ENCODE peak calls at places on chromosomes 11 and 22, in ten cellular contexts. W is IMR-90; P is ascending aorta; M is uterus; K is heart right ventricle; L is fibroblast of lung; B is colonic mucosa; T is BE2C; Q is tibial nerve; E is CD8-positive, alpha-beta memory T cell. N is an unnamed sample. For H3K27me3 and H3K4me1, the result is how much of the 10 kb centered on the place peaks cover.

GRCh38 chr11:68342459-68343158 is 30.2 kb downstream of the LRP5 start:
- DNase-seq in T (no peak), B (no peak), W (no peak), K (no peak), L (peak), M (no peak), P (no peak), E (no peak), Q (no peak), N (no peak)

GRCh38 chr22:49230194-49230577 is 597.5 kb downstream of the BRD1 start:
- DNase-seq in Q (no peak), P (no peak), B (no peak), T (no peak), L (no peak), W (no peak), E (no peak), K (no peak), M (no peak), N (peak)

GRCh38 chr22:42286205-42286604 is 15.8 kb upstream of the TCF20 start:
- DNase-seq in T (no peak), K (no peak), B (no peak), P (no peak), L (no peak), E (no peak), W (no peak), M (no peak), Q (no peak), N (no peak)

GRCh38 chr22:35215993-35216392 is 41.3 kb upstream of the HMGXB4 start:
- DNase-seq in P (no peak), Q (no peak), W (no peak), K (no peak), M (no peak), T (no peak), L (no peak), B (no peak), E (no peak), N (no peak)

GRCh38 chr11:46272816-46273427 is 4.5 kb upstream of the CREB3L1 start:
- DNase-seq in E (no peak), T (no peak), K (peak), L (peak), B (peak), Q (peak), P (no peak), W (peak), M (peak), N (peak)

GRCh38 chr11:68142028-68142412 is 20.8 kb upstream of the CHKA start:
- DNase-seq in M (no peak), E (peak), Q (no peak), B (no peak), K (peak), T (no peak), P (no peak), L (no peak), W (no peak), N (no peak)

GRCh38 chr11:81007046-81007445 is 1566.2 kb upstream of the TENM4 start:
- DNase-seq in P (no peak), K (no peak), Q (no peak), L (peak), E (no peak), T (no peak), M (no peak), W (peak), B (no peak), N (no peak)

GRCh38 chr22:45318558-45319318 is 9.0 kb downstream of the FAM118A start:
- DNase-seq in P (no peak), L (peak), E (peak), M (no peak), B (no peak), K (no peak), T (no peak), W (peak), Q (no peak), N (no peak)

GRCh38 chr11:120776683-120777010 is 247.3 kb upstream of the TBCEL start:
- DNase-seq in K (no peak), L (no peak), E (no peak), T (no peak), W (no peak), B (no peak), Q (no peak), P (no peak), M (no peak), N (no peak)

GRCh38 chr11:26901162-26901561 is 92.8 kb upstream of the FIBIN start:
- DNase-seq in L (peak), K (no peak), W (no peak), B (no peak), E (no peak), P (no peak), M (peak), T (no peak), Q (no peak), N (peak)

GRCh38 chr11:60978546-60979380 is 7.3 kb downstream of the CD6 start:
- DNase-seq in E (no peak), P (no peak), K (no peak), W (no peak), T (no peak), L (peak), B (no peak), Q (no peak), M (no peak), N (peak)

GRCh38 chr22:19873960-19874306 is 19.3 kb upstream of the GNB1L start:
- DNase-seq in M (peak), W (no peak), Q (peak), P (peak), E (no peak), T (no peak), K (no peak), B (peak), L (no peak), N (no peak)

GRCh38 chr11:15526032-15526431 is 411.3 kb downstream of the INSC start:
- DNase-seq in W (no peak), L (no peak), K (no peak), B (no peak), P (no peak), M (no peak), T (no peak), Q (no peak), E (no peak), N (no peak)

GRCh38 chr22:25663654-25664053 is 78.3 kb upstream of the MYO18B start:
- DNase-seq in P (no peak), E (no peak), T (no peak), B (no peak), W (no peak), M (no peak), Q (no peak), K (no peak), L (no peak), N (no peak)

GRCh38 chr11:34546511-34547206 is 33.1 kb upstream of the ELF5 start:
- DNase-seq in T (no peak), P (no peak), K (no peak), W (no peak), L (no peak), B (no peak), Q (no peak), E (no peak), M (no peak), N (peak)

GRCh38 chr22:45007946-45008852 is 1.6 kb downstream of the PHF21B start:
- DNase-seq in L (peak), W (no peak), K (no peak), Q (no peak), M (no peak), E (no peak), T (peak), P (no peak), B (no peak), N (peak)

GRCh38 chr11:68297494-68297811 is 14.9 kb upstream of the LRP5 start:
- DNase-seq in B (no peak), L (no peak), M (no peak), P (no peak), W (no peak), K (no peak), Q (no peak), T (no peak), E (no peak), N (no peak)

GRCh38 chr11:58060939-58061672 is 30.4 kb downstream of the OR6Q1 start:
- DNase-seq in P (no peak), E (no peak), M (no peak), Q (no peak), W (peak), L (peak), K (no peak), T (no peak), B (no peak), N (no peak)

GRCh38 chr11:126354631-126355323 is 709 bp upstream of the ST3GAL4 start:
- DNase-seq in P (no peak), L (no peak), E (no peak), M (no peak), W (no peak), Q (no peak), T (no peak), B (no peak), K (no peak), N (no peak)

GRCh38 chr22:46970411-46971123 is 208.1 kb downstream of the TBC1D22A start:
- DNase-seq in B (no peak), L (no peak), K (no peak), P (no peak), W (no peak), Q (no peak), T (no peak), E (no peak), M (no peak), N (no peak)

GRCh38 chr11:65859812-65860277 is 388 bp upstream of the MUS81 start:
- DNase-seq in L (no peak), K (no peak), B (no peak), M (no peak), T (no peak), E (no peak), P (no peak), Q (no peak), W (no peak), N (peak)

GRCh38 chr11:45737056-45737455 is 67.9 kb upstream of the SLC35C1 start:
- DNase-seq in E (no peak), Q (no peak), W (no peak), T (no peak), M (no peak), K (no peak), P (no peak), L (peak), B (no peak), N (no peak)

GRCh38 chr11:15575409-15575808 is 460.7 kb downstream of the INSC start:
- DNase-seq in Q (no peak), L (no peak), P (no peak), W (no peak), K (no peak), E (no peak), M (no peak), B (no peak), T (no peak), N (no peak)

GRCh38 chr11:102592634-102593581 is 32.2 kb downstream of the MMP20 start:
- DNase-seq in M (no peak), K (no peak), T (no peak), B (no peak), Q (no peak), L (peak), P (no peak), E (no peak), W (peak), N (no peak)

GRCh38 chr22:44029069-44029468 is 5.0 kb downstream of the PARVB start:
- DNase-seq in T (no peak), B (no peak), E (no peak), K (no peak), W (no peak), M (no peak), Q (no peak), P (no peak), L (no peak), N (no peak)

GRCh38 chr11:133515075-133515474 is 17.2 kb downstream of the OPCML start:
- DNase-seq in P (no peak), T (no peak), K (no peak), B (no peak), M (no peak), W (no peak), L (no peak), Q (no peak), E (no peak), N (no peak)

GRCh38 chr11:64207247-64208085 is 945 bp downstream of the FERMT3 start:
- DNase-seq in Q (no peak), K (peak), T (peak), B (peak), W (peak), L (peak), E (peak), M (peak), P (peak), N (peak)

GRCh38 chr11:44286268-44286880 is 23.6 kb downstream of the ALX4 start:
- DNase-seq in T (peak), E (peak), K (peak), Q (no peak), W (peak), P (no peak), M (peak), L (peak), B (peak), N (peak)

GRCh38 chr11:3841426-3842304 is 906 bp upstream of the RHOG start:
- DNase-seq in B (peak), L (peak), T (peak), M (peak), W (peak), P (peak), K (peak), E (peak), Q (peak), N (peak)

GRCh38 chr22:40583058-40583741 is 53.3 kb downstream of the MRTFA start:
- DNase-seq in M (no peak), W (no peak), T (no peak), P (no peak), B (no peak), L (no peak), Q (no peak), E (no peak), K (no peak), N (no peak)

DNA sequence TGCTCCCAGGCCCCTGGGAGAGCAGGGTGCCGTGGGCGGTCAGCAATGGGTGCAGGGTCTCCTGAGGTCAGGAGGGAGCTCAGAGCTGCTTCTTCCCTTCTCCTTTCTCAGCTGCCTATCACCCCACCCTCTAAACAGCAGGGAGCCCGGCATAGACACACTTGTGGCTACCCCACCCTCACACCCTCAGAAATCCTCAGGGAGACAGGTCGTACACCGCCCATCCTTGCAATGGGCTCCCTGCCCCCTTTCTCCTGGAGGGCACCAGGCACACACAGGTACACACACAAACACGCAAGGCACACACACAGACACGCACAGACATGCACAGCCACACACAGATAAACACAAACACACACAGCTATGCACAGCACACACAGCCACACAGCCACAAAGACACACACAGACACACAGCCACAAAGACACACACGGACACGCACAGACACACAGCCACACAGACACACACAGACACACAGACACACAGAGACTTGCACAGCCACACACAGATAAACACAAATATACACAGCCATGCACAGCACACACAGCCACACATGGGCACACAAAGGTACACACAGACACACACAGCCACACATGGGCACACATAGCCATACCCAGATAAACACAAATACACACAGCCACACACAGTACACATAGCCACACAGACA is 44.9 kb upstream of the TH start:
- DNase-seq in P (no peak), Q (no peak), B (no peak), M (no peak), E (no peak), L (no peak), K (no peak), W (no peak), T (no peak), N (no peak)
- H3K27me3 ChIP-seq in P (under half), Q (under half), B (under half), M (under half), E (under half), L (under half), K (under half), W (under half), T (under half), N (under half)

GRCh38 chr22:17549183-17549582 is 14.1 kb upstream of the SLC25A18 start:
- DNase-seq in B (no peak), L (no peak), T (no peak), K (no peak), P (no peak), Q (no peak), M (no peak), E (no peak), W (no peak), N (no peak)

GRCh38 chr22:17554814-17555213 is 8.5 kb upstream of the SLC25A18 start:
- DNase-seq in K (no peak), T (no peak), M (no peak), L (no peak), E (no peak), P (no peak), B (no peak), W (no peak), Q (no peak), N (no peak)

GRCh38 chr22:17549655-17550054 is 13.6 kb upstream of the SLC25A18 start:
- DNase-seq in E (no peak), B (no peak), M (no peak), T (no peak), W (no peak), P (no peak), K (no peak), L (no peak), Q (no peak), N (no peak)

GRCh38 chr22:17548756-17549035 is 14.6 kb upstream of the SLC25A18 start:
- DNase-seq in Q (no peak), M (no peak), L (no peak), W (no peak), T (no peak), B (no peak), K (no peak), E (no peak), P (no peak), N (no peak)

DNA sequence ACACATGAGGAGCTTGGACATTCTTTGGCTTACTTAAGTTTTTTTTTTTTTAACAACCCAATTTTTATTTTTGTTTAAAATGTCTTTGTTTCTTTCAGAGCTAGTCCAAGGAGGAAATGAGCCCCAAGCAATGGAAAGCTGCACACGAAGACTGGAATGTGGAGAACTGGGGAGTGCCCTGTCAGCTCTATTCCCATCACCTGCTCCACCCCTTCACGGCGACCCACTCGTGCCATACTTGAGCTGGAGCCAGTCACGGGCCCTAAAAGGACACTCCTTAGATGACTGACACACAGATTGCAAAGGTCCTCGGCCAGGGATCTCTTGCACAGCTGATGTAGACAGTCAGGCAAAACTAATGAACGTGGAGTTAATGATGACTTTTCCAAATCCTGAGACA is 10.6 kb upstream of the SLC25A18 start:
- DNase-seq in K (peak), P (no peak), M (no peak), B (no peak), E (no peak), T (no peak), L (no peak), Q (no peak), W (no peak), N (no peak)
- H3K4me1 ChIP-seq in K (under half), P (under half), M (under half), B (under half), E (under half), T (under half), L (under half), Q (under half), W (under half), N (under half)

GRCh38 chr11:2443406-2443805 is 908 bp downstream of the TRPM5 start:
- DNase-seq in B (peak), M (no peak), W (no peak), L (no peak), Q (no peak), P (no peak), K (no peak), T (no peak), E (no peak), N (no peak)
- H3K27me3 ChIP-seq in B (under half), M (under half), W (under half), L (under half), Q (under half), P (under half), K (under half), T (under half), E (under half), N (under half)

GRCh38 chr11:2298795-2299747 is 2.6 kb downstream of the C11orf21 start:
- DNase-seq in M (no peak), E (peak), K (no peak), W (no peak), Q (no peak), T (peak), P (no peak), L (no peak), B (peak), N (peak)

GRCh38 chr11:2300290-2300935 is 1.3 kb downstream of the C11orf21 start:
- DNase-seq in P (no peak), Q (no peak), B (peak), K (no peak), L (no peak), M (no peak), E (peak), W (no peak), T (no peak), N (peak)

GRCh38 chr11:2300936-2301630 is 635 bp downstream of the C11orf21 start:
- DNase-seq in L (no peak), E (peak), P (no peak), M (no peak), W (no peak), Q (no peak), K (no peak), B (no peak), T (no peak), N (peak)

GRCh38 chr11:2298131-2298794 is 3.5 kb downstream of the C11orf21 start:
- DNase-seq in M (no peak), P (no peak), W (no peak), Q (no peak), L (no peak), B (peak), K (no peak), E (no peak), T (no peak), N (peak)

DNA sequence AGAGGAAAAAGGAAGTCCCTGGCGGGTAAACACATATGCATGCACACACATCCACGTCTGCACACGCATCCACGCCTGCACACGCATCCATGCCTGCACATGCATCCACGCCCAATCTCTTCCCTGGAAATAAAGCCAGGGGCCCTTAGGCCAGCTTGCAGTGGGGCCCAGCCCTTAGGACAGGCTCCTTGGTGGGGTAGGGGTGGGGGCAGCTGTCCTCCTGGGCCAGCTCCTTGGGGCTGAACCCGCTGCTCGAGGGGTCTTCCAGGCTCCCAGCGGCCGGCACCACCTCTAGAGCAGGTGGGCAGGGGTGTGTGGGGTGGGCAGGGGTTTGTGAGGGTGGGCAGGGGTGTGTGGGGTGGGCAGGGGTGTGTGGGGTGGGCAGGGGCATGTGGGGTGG is 1.9 kb downstream of the C11orf21 start:
- DNase-seq in E (no peak), M (no peak), W (no peak), L (no peak), B (no peak), K (no peak), T (no peak), P (no peak), Q (no peak), N (no peak)
- H3K4me1 ChIP-seq in E (half or more), M (under half), W (under half), L (under half), B (under half), K (under half), T (under half), P (under half), Q (under half), N (under half)

GRCh38 chr11:134843020-134843419 is 431.0 kb upstream of the B3GAT1 start:
- DNase-seq in L (no peak), M (no peak), T (no peak), B (no peak), P (no peak), E (no peak), K (no peak), W (no peak), Q (no peak), N (no peak)
- H3K27me3 ChIP-seq in L (under half), M (under half), T (under half), B (under half), P (under half), E (under half), K (under half), W (under half), Q (under half), N (under half)

GRCh38 chr11:87425943-87426342 is 388.2 kb downstream of the TMEM135 start:
- DNase-seq in T (no peak), E (no peak), Q (no peak), B (no peak), W (peak), K (no peak), M (no peak), L (peak), P (no peak), N (no peak)
- H3K4me1 ChIP-seq in T (under half), E (under half), Q (under half), B (under half), W (under half), K (under half), M (under half), L (under half), P (under half), N (under half)